ENCODE peak calls at places on chromosome 22, in nine cellular contexts. Q is heart left ventricle, Z is prostate gland, N is upper lobe of right lung, E is globus pallidus, P is left colon, H is hippocampal formation, B is right cardiac atrium, A is WTC11. U is an unnamed sample.
A peak's percentile ranks its signal among the peaks of the same experiment; 100 is the strongest.

GRCh38 chr22:37229805-37230672 is 14.0 kb downstream of the RAC2 start:
- DNase-seq in Q (no peak), Z (no peak), N (peak; percentile 80), E (no peak), P (peak; percentile 70), H (no peak), B (peak; percentile 74), A (no peak), U (peak; percentile 53)

GRCh38 chr22:26404851-26405357 is 24.2 kb upstream of the ASPHD2 start:
- DNase-seq in Q (no peak), Z (no peak), N (no peak), E (peak; percentile 16), P (no peak), H (no peak), B (no peak), A (no peak), U (no peak)

GRCh38 chr22:32082331-32082730 is 39.3 kb downstream of the SLC5A1 start:
- DNase-seq in Q (no peak), Z (no peak), N (no peak), E (no peak), P (no peak), H (no peak), B (no peak), A (no peak), U (no peak)

GRCh38 chr22:47213571-47214230 is 451.3 kb downstream of the TBC1D22A start:
- DNase-seq in Q (no peak), Z (no peak), N (no peak), E (no peak), P (peak; percentile 52), H (no peak), B (peak; percentile 53), A (peak; percentile 79), U (no peak)

GRCh38 chr22:40729284-40729683 is 50.0 kb downstream of the MCHR1 start:
- DNase-seq in Q (no peak), Z (no peak), N (no peak), E (no peak), P (no peak), H (no peak), B (no peak), A (no peak), U (peak; percentile 29)

GRCh38 chr22:39527481-39527961 is 5.0 kb downstream of the RPS19BP1 start:
- DNase-seq in Q (no peak), Z (peak; percentile 69), N (no peak), E (no peak), P (peak; percentile 65), H (no peak), B (no peak), A (no peak), U (no peak)

GRCh38 chr22:50528682-50529415 is 963 bp downstream of the TYMP start:
- DNase-seq in Q (no peak), Z (no peak), N (no peak), E (no peak), P (no peak), H (no peak), B (no peak), A (no peak), U (no peak)

GRCh38 chr22:24951942-24952836 is at the start of gene KIAA1671:
- DNase-seq in Q (peak; percentile 88), Z (peak; percentile 84), N (peak; percentile 94), E (peak; percentile 78), P (peak; percentile 88), H (peak; percentile 58), B (peak; percentile 96), A (peak; percentile 98), U (peak; percentile 94)